ENCODE peak calls at places on chromosomes 5 and 9, in five cellular contexts. L, I, V, Q and P are unnamed samples.

GRCh38 chr5:83711982-83712601 is 8.6 kb downstream of the HAPLN1 start:
- DNase-seq in V (no peak), I (no peak), L (peak; percentile 45), Q (peak; percentile 16), P (peak; percentile 60)

GRCh38 chr9:90830977-90831376 is 29.4 kb downstream of the SYK start:
- DNase-seq in I (no peak), Q (no peak), V (no peak), L (no peak), P (no peak)

GRCh38 chr9:135309763-135310125 is 169.8 kb upstream of the PPP1R26 start:
- DNase-seq in V (no peak), I (no peak), L (no peak), Q (no peak), P (no peak)

GRCh38 chr5:33362915-33363314 is 77.8 kb upstream of the TARS1 start:
- DNase-seq in Q (no peak), I (no peak), V (no peak), L (no peak), P (no peak)

GRCh38 chr9:124511426-124511840 is 4.2 kb upstream of the NR5A1 start:
- DNase-seq in V (no peak), L (no peak), I (no peak), Q (no peak), P (no peak)

GRCh38 chr5:154756203-154756870 is 1.2 kb downstream of the LARP1 start:
- DNase-seq in Q (peak; percentile 12), L (peak; percentile 68), I (peak; percentile 34), V (peak; percentile 31), P (no peak)

GRCh38 chr5:135139397-135140134 is 105.5 kb upstream of the PITX1 start:
- DNase-seq in Q (no peak), V (no peak), L (peak; percentile 87), I (no peak), P (peak; percentile 93)

GRCh38 chr5:22998775-22999174 is 145.6 kb upstream of the CDH12 start:
- DNase-seq in V (no peak), I (no peak), L (no peak), Q (no peak), P (no peak)

GRCh38 chr5:147731708-147732551 is 50.6 kb downstream of the JAKMIP2 start:
- DNase-seq in V (no peak), I (no peak), Q (no peak), L (no peak), P (no peak)

GRCh38 chr9:14400658-14400995 is 86.7 kb upstream of the NFIB start:
- DNase-seq in Q (no peak), I (no peak), V (no peak), L (peak; percentile 28), P (peak; percentile 68)

GRCh38 chr5:173989432-173990082 is 587 bp downstream of the C5orf47 start:
- DNase-seq in I (no peak), Q (no peak), L (no peak), V (no peak), P (no peak)

GRCh38 chr5:111743993-111744392 is 13.0 kb downstream of the NREP start:
- DNase-seq in I (no peak), V (no peak), L (no peak), Q (no peak), P (no peak)

GRCh38 chr5:32421075-32421474 is 23.5 kb downstream of the ZFR start:
- DNase-seq in I (no peak), V (no peak), Q (no peak), L (no peak), P (no peak)

GRCh38 chr5:148910686-148911361 is 84.4 kb downstream of the ADRB2 start:
- DNase-seq in V (no peak), I (no peak), L (peak; percentile 9), Q (no peak), P (peak; percentile 81)

GRCh38 chr5:4837489-4838058 is 302.6 kb upstream of the ADAMTS16 start:
- DNase-seq in Q (no peak), L (no peak), V (no peak), I (no peak), P (no peak)

GRCh38 chr5:93960044-93960443 is 218.6 kb upstream of the POU5F2 start:
- DNase-seq in Q (no peak), V (no peak), L (no peak), I (no peak), P (no peak)

GRCh38 chr9:95507456-95508241 is 9.1 kb downstream of the PTCH1 start:
- DNase-seq in Q (no peak), I (peak; percentile 58), V (peak; percentile 27), L (peak; percentile 72), P (peak; percentile 53)

GRCh38 chr5:158952951-158953350 is 146.8 kb downstream of the EBF1 start:
- DNase-seq in L (no peak), V (no peak), I (no peak), Q (no peak), P (no peak)

GRCh38 chr9:82404484-82405280 is 416.1 kb downstream of the SPATA31D1 start:
- DNase-seq in V (no peak), L (no peak), I (no peak), Q (no peak), P (no peak)

GRCh38 chr9:106560540-106560939 is 302.4 kb upstream of the ZNF462 start:
- DNase-seq in V (no peak), Q (no peak), L (peak; percentile 6), I (no peak), P (no peak)

GRCh38 chr9:129640086-129640870 is 1.7 kb downstream of the ASB6 start:
- DNase-seq in I (no peak), Q (no peak), V (no peak), L (no peak), P (no peak)

GRCh38 chr9:124754289-124754688 is 16.8 kb downstream of the NR6A1 start:
- DNase-seq in I (no peak), V (no peak), Q (no peak), L (peak; percentile 38), P (no peak)

GRCh38 chr5:61334224-61335196 is 2.5 kb downstream of the ZSWIM6 start:
- DNase-seq in Q (no peak), V (no peak), L (no peak), I (no peak), P (peak; percentile 32)

GRCh38 chr9:37984672-37985611 is 81.0 kb upstream of the SLC25A51 start:
- DNase-seq in L (no peak), Q (no peak), V (no peak), I (no peak), P (peak; percentile 55)

GRCh38 chr5:141521244-141521781 is 32.4 kb downstream of the PCDHGC5 start:
- DNase-seq in Q (no peak), L (peak; percentile 88), V (no peak), I (no peak), P (peak; percentile 100)

GRCh38 chr9:75027187-75028107 is 646 bp downstream of the CARNMT1 start:
- DNase-seq in Q (peak; percentile 20), I (peak; percentile 39), V (no peak), L (peak; percentile 68), P (peak; percentile 25)

GRCh38 chr5:179530069-179530998 is 20.0 kb upstream of the RUFY1 start:
- DNase-seq in Q (peak; percentile 33), L (peak; percentile 34), V (peak; percentile 59), I (peak; percentile 53), P (no peak)

GRCh38 chr5:149799119-149799623 is 69.1 kb downstream of the PPARGC1B start:
- DNase-seq in L (no peak), I (no peak), Q (no peak), V (no peak), P (peak; percentile 56)

GRCh38 chr5:148912714-148913398 is 86.4 kb downstream of the ADRB2 start:
- DNase-seq in V (no peak), Q (no peak), L (no peak), I (no peak), P (peak; percentile 100)